ENCODE peak calls at places on chromosome 14, in seven cellular contexts. V is GM06990; J is activated naive CD8-positive, alpha-beta T cell treated with anti-CD3 and anti-CD28 coated beads, Interleukin-2, amount 10 ng/mL, durations not matched to agents 7 days and 5 days; Z is stimulated activated CD4-positive, alpha-beta T cell treated with anti-CD3 and anti-CD28 coated beads, Interleukin-12 subunit alpha, Interleukin-12 subunit beta, amount 100 ng/mL, for 24 hours; A is midbrain; T is activated CD4-positive, CD25-positive, alpha-beta regulatory T cell; G is NCI-H1092 treated with DMSO at 0.1 percent for 48 hours. C is an unnamed sample.

GRCh38 chr14:103155013-103155412 is 31.8 kb downstream of the TNFAIP2 start:
- DNase-seq in V (no peak), J (no peak), Z (no peak), A (peak; percentile 33), T (no peak), G (no peak), C (peak; percentile 87)

GRCh38 chr14:51596473-51596870 is 55.2 kb upstream of the FRMD6 start:
- DNase-seq in V (no peak), J (no peak), Z (no peak), A (no peak), T (no peak), G (no peak), C (no peak)

GRCh38 chr14:49972840-49973239 is 80.0 kb downstream of the ARF6 start:
- DNase-seq in V (no peak), J (no peak), Z (no peak), A (no peak), T (no peak), G (peak; percentile 68), C (no peak)

GRCh38 chr14:81571437-81571836 is 37.8 kb upstream of the SEL1L start:
- DNase-seq in V (no peak), J (no peak), Z (no peak), A (no peak), T (no peak), G (no peak), C (no peak)

GRCh38 chr14:100822007-100822406 is 3.9 kb upstream of the MEG3 start:
- DNase-seq in V (no peak), J (no peak), Z (no peak), A (peak; percentile 1), T (no peak), G (no peak), C (no peak)

GRCh38 chr14:95285566-95285965 is 34.1 kb downstream of the CLMN start:
- DNase-seq in V (no peak), J (no peak), Z (no peak), A (no peak), T (no peak), G (no peak), C (no peak)

GRCh38 chr14:54127526-54127925 is 170.9 kb upstream of the BMP4 start:
- DNase-seq in V (no peak), J (no peak), Z (no peak), A (no peak), T (no peak), G (peak; percentile 2), C (no peak)

GRCh38 chr14:70027785-70028428 is 148.7 kb downstream of the SMOC1 start:
- DNase-seq in V (peak; percentile 59), J (peak; percentile 83), Z (peak; percentile 30), A (peak; percentile 83), T (peak; percentile 9), G (peak; percentile 37), C (peak; percentile 83)

GRCh38 chr14:24422694-24423531 is 6.6 kb downstream of the CBLN3 start:
- DNase-seq in V (no peak), J (no peak), Z (no peak), A (no peak), T (no peak), G (no peak), C (no peak)

GRCh38 chr14:79576434-79576833 is 634.9 kb downstream of the DIO2 start:
- DNase-seq in V (no peak), J (no peak), Z (no peak), A (no peak), T (no peak), G (no peak), C (no peak)

GRCh38 chr14:42927313-42927712 is 1320.6 kb downstream of the LRFN5 start:
- DNase-seq in V (no peak), J (no peak), Z (no peak), A (no peak), T (no peak), G (no peak), C (no peak)

GRCh38 chr14:22981090-22982012 is 1.0 kb downstream of the AJUBA start:
- DNase-seq in V (no peak), J (peak; percentile 53), Z (no peak), A (no peak), T (no peak), G (no peak), C (no peak)

GRCh38 chr14:77868552-77869300 is 68.8 kb downstream of the ADCK1 start:
- DNase-seq in V (no peak), J (no peak), Z (no peak), A (no peak), T (no peak), G (no peak), C (no peak)

GRCh38 chr14:81275305-81275950 is 54.7 kb upstream of the GTF2A1 start:
- DNase-seq in V (no peak), J (no peak), Z (no peak), A (peak; percentile 48), T (no peak), G (no peak), C (no peak)

GRCh38 chr14:92633724-92634123 is 114.7 kb downstream of the LGMN start:
- DNase-seq in V (no peak), J (no peak), Z (no peak), A (no peak), T (no peak), G (no peak), C (no peak)

GRCh38 chr14:94392510-94392935 is 4.1 kb upstream of the SERPINA1 start:
- DNase-seq in V (no peak), J (no peak), Z (no peak), A (no peak), T (no peak), G (no peak), C (peak; percentile 84)

GRCh38 chr14:73325630-73326299 is 88.5 kb downstream of the PAPLN start:
- DNase-seq in V (no peak), J (no peak), Z (no peak), A (no peak), T (no peak), G (no peak), C (no peak)

GRCh38 chr14:57533214-57533613 is 39.6 kb upstream of the CCDC198 start:
- DNase-seq in V (no peak), J (no peak), Z (no peak), A (no peak), T (no peak), G (peak; percentile 32), C (no peak)

GRCh38 chr14:22986508-22987054 is 4.2 kb upstream of the AJUBA start:
- DNase-seq in V (peak; percentile 50), J (peak; percentile 81), Z (peak; percentile 75), A (peak; percentile 92), T (peak; percentile 85), G (peak; percentile 69), C (peak; percentile 95)

GRCh38 chr14:104547310-104547997 is 32.1 kb upstream of the C14orf180 start:
- DNase-seq in V (no peak), J (peak; percentile 27), Z (no peak), A (no peak), T (no peak), G (no peak), C (peak; percentile 76)

GRCh38 chr14:92690171-92691011 is 58.0 kb downstream of the LGMN start:
- DNase-seq in V (no peak), J (no peak), Z (no peak), A (no peak), T (no peak), G (peak; percentile 81), C (peak; percentile 44)

GRCh38 chr14:69002069-69002468 is 23.0 kb upstream of the ACTN1 start:
- DNase-seq in V (no peak), J (no peak), Z (no peak), A (no peak), T (no peak), G (no peak), C (peak; percentile 79)

GRCh38 chr14:23551266-23552028 is at the start of gene ZFHX2:
- DNase-seq in V (peak; percentile 81), J (peak; percentile 84), Z (peak; percentile 78), A (peak; percentile 86), T (peak; percentile 43), G (peak; percentile 95), C (peak; percentile 91)

GRCh38 chr14:103072595-103073366 is 11.2 kb upstream of the LBHD2 start:
- DNase-seq in V (no peak), J (no peak), Z (no peak), A (no peak), T (no peak), G (no peak), C (no peak)

GRCh38 chr14:91143862-91144261 is 30.0 kb downstream of the DGLUCY start:
- DNase-seq in V (no peak), J (no peak), Z (no peak), A (no peak), T (no peak), G (no peak), C (no peak)

GRCh38 chr14:72618424-72618823 is 275.5 kb downstream of the DPF3 start:
- DNase-seq in V (no peak), J (no peak), Z (no peak), A (no peak), T (no peak), G (no peak), C (no peak)

GRCh38 chr14:26860111-26860510 is 262.3 kb upstream of the NOVA1 start:
- DNase-seq in V (no peak), J (no peak), Z (no peak), A (no peak), T (no peak), G (no peak), C (no peak)

GRCh38 chr14:61322799-61323290 is 1.5 kb downstream of the PRKCH start:
- DNase-seq in V (no peak), J (no peak), Z (no peak), A (no peak), T (no peak), G (no peak), C (no peak)

GRCh38 chr14:36057452-36058142 is 118.9 kb downstream of the PTCSC3 start:
- DNase-seq in V (no peak), J (no peak), Z (no peak), A (no peak), T (no peak), G (no peak), C (no peak)

GRCh38 chr14:101715209-101716076 is 46.1 kb upstream of the PPP2R5C start:
- DNase-seq in V (no peak), J (no peak), Z (no peak), A (no peak), T (no peak), G (no peak), C (no peak)

GRCh38 chr14:56745091-56745490 is 65.2 kb downstream of the OTX2 start:
- DNase-seq in V (no peak), J (no peak), Z (no peak), A (no peak), T (no peak), G (no peak), C (no peak)

GRCh38 chr14:102504951-102505600 is 4.5 kb downstream of the ANKRD9 start:
- DNase-seq in V (no peak), J (no peak), Z (no peak), A (no peak), T (no peak), G (no peak), C (no peak)

GRCh38 chr14:103856105-103856504 is 8.7 kb upstream of the PPP1R13B start:
- DNase-seq in V (no peak), J (no peak), Z (no peak), A (no peak), T (no peak), G (no peak), C (no peak)

GRCh38 chr14:64841772-64842490 is 37.8 kb downstream of the SPTB start:
- DNase-seq in V (no peak), J (no peak), Z (no peak), A (no peak), T (no peak), G (no peak), C (no peak)

C was measured in cardiac septum.